ENCODE peak calls at places on chromosome 15, in five cellular contexts. U, I, Q, V and M are unnamed samples. For H3K27me3, the result is how much of the 10 kb centered on the place peaks cover.

GRCh38 chr15:69480932-69481331 is 28.3 kb downstream of the RPLP1 start:
- DNase-seq in U (no peak), I (no peak), Q (no peak), V (no peak), M (no peak)

GRCh38 chr15:51100785-51101489 is 6.2 kb upstream of the TNFAIP8L3 start:
- DNase-seq in U (no peak), I (no peak), Q (no peak), V (no peak), M (no peak)

GRCh38 chr15:92473784-92474183 is 80.1 kb downstream of the ST8SIA2 start:
- DNase-seq in U (no peak), I (no peak), Q (no peak), V (no peak), M (no peak)

GRCh38 chr15:39404767-39405173 is 176.1 kb upstream of the THBS1 start:
- DNase-seq in U (no peak), I (peak), Q (no peak), V (peak), M (no peak)

GRCh38 chr15:87734571-87735373 is 521.8 kb downstream of the NTRK3 start:
- DNase-seq in U (no peak), I (no peak), Q (no peak), V (no peak), M (no peak)

GRCh38 chr15:38145671-38146111 is 106.9 kb upstream of the SPRED1 start:
- DNase-seq in U (no peak), I (no peak), Q (no peak), V (no peak), M (no peak)

GRCh38 chr15:91954211-91954804 is 100.8 kb downstream of the SLCO3A1 start:
- DNase-seq in U (no peak), I (no peak), Q (no peak), V (no peak), M (no peak)

GRCh38 chr15:45635191-45635638 is 386 bp downstream of the SQOR start:
- DNase-seq in U (peak), I (peak), Q (peak), V (no peak), M (peak)

GRCh38 chr15:43828061-43828657 is 1.4 kb downstream of the WDR76 start:
- DNase-seq in U (no peak), I (no peak), Q (no peak), V (peak), M (no peak)
- H3K4me3 ChIP-seq in U (peak), I (no peak), Q (no peak), V (peak), M (no peak)

GRCh38 chr15:70528270-70528706 is 235.1 kb downstream of the UACA start:
- DNase-seq in U (no peak), I (no peak), Q (no peak), V (peak), M (no peak)
- H3K27me3 ChIP-seq in U (under half), I (under half), Q (under half), V (half or more), M (under half)

GRCh38 chr15:97652700-97653167 is 307.8 kb upstream of the ARRDC4 start:
- DNase-seq in U (no peak), I (no peak), Q (no peak), V (no peak), M (no peak)
- H3K4me3 ChIP-seq in U (peak), I (no peak), Q (no peak), V (no peak), M (no peak)

GRCh38 chr15:77790481-77790880 is 157.8 kb upstream of the LINGO1 start:
- DNase-seq in U (no peak), I (no peak), Q (no peak), V (no peak), M (no peak)
- H3K27me3 ChIP-seq in U (under half), I (under half), Q (under half), V (under half), M (under half)

DNA sequence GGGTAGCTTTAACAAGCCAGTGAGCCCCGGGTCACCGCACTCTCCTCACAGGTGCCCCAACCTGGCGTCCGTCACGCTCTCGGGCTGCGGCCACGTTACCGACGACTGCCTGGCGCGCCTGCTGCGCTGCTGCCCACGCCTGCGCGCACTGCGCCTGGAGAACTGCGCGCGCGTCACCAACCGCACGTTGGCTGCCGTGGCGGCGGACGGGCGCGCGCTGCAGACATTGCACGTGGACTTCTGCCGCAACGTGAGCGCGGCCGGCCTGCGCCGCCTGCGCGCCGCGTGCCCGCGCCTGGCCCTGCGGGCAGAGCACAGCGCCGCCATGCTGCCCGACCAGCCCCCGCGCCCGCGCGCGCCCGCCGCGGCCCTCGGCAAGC is 3.4 kb downstream of the FBXL22 start:
- DNase-seq in U (peak), I (peak), Q (peak), V (peak), M (peak)
- H3K4me3 ChIP-seq in U (peak), I (peak), Q (peak), V (peak), M (peak)